ENCODE peak calls at places on chromosomes 7 and 10, in seven cellular contexts. A is activated naive CD8-positive, alpha-beta T cell treated with anti-CD3 and anti-CD28 coated beads, Interleukin-2, amount 50 U/mL, for 16 hours; M is AG09309; H is anterior cingulate cortex; U is fibroblast of lung; W is body of pancreas; D is kidney tubule cell. F is an unnamed sample.

GRCh38 chr7:91247497-91247896 is 16.7 kb upstream of the FZD1 start:
- DNase-seq in D (no peak), H (no peak), M (no peak), U (no peak), W (no peak), A (no peak), F (no peak)

GRCh38 chr10:24415455-24416169 is 206.7 kb downstream of the KIAA1217 start:
- DNase-seq in H (no peak), U (peak; percentile 65), M (no peak), D (no peak), W (peak; percentile 70), A (no peak), F (no peak)

GRCh38 chr7:7051221-7051877 is 131.0 kb upstream of the C1GALT1 start:
- DNase-seq in W (no peak), H (no peak), M (no peak), A (no peak), U (no peak), D (peak; percentile 23), F (peak; percentile 20)

GRCh38 chr10:93874309-93875031 is 19.3 kb upstream of the SLC35G1 start:
- DNase-seq in M (no peak), D (no peak), U (no peak), A (no peak), H (no peak), W (no peak), F (no peak)

GRCh38 chr7:137146552-137146961 is 197.0 kb downstream of the PTN start:
- DNase-seq in U (peak; percentile 98), M (peak; percentile 80), H (no peak), D (peak; percentile 55), A (no peak), W (no peak), F (no peak)

GRCh38 chr7:27106181-27106905 is 3.9 kb upstream of the HOXA2 start:
- DNase-seq in M (no peak), A (no peak), D (peak; percentile 42), H (no peak), U (peak; percentile 55), W (peak; percentile 12), F (no peak)

GRCh38 chr7:32477649-32477980 is 12.6 kb downstream of the LSM5 start:
- DNase-seq in D (no peak), A (no peak), U (no peak), H (no peak), W (no peak), M (no peak), F (no peak)

GRCh38 chr7:135672560-135673359 is 10.4 kb downstream of the STMP1 start:
- DNase-seq in D (peak; percentile 64), H (no peak), U (peak; percentile 76), W (no peak), M (no peak), A (no peak), F (peak; percentile 40)

GRCh38 chr7:38281211-38281610 is 7.8 kb upstream of the TARP start:
- DNase-seq in D (no peak), W (no peak), U (no peak), M (no peak), A (no peak), H (no peak), F (no peak)

GRCh38 chr7:128728608-128729007 is 10.6 kb upstream of the CALU start:
- DNase-seq in W (no peak), D (peak; percentile 39), M (no peak), U (peak; percentile 73), H (no peak), A (no peak), F (no peak)

GRCh38 chr7:32316831-32317230 is 173.3 kb downstream of the LSM5 start:
- DNase-seq in W (no peak), H (peak; percentile 9), U (no peak), D (peak; percentile 56), M (no peak), A (no peak), F (peak; percentile 26)

GRCh38 chr10:125020386-125020785 is 78.5 kb downstream of the ZRANB1 start:
- DNase-seq in M (no peak), U (no peak), H (no peak), W (no peak), A (no peak), D (no peak), F (no peak)

GRCh38 chr10:30587522-30588031 is 42.0 kb downstream of the LYZL2 start:
- DNase-seq in M (no peak), W (peak; percentile 31), U (no peak), H (no peak), A (no peak), D (peak; percentile 87), F (peak; percentile 13)

GRCh38 chr10:123573236-123574147 is 92.7 kb upstream of the GPR26 start:
- DNase-seq in M (no peak), W (peak; percentile 53), A (no peak), D (peak; percentile 80), H (no peak), U (no peak), F (no peak)

GRCh38 chr7:139043823-139044812 is 8.3 kb upstream of the ZC3HAV1L start:
- DNase-seq in U (no peak), D (no peak), W (no peak), M (no peak), H (no peak), A (peak; percentile 43), F (no peak)

GRCh38 chr7:1849351-1849951 is 179.4 kb downstream of the ELFN1 start:
- DNase-seq in U (no peak), D (no peak), H (no peak), M (no peak), W (peak; percentile 7), A (no peak), F (no peak)

GRCh38 chr10:79445217-79445707 is at the start of gene ZCCHC24:
- DNase-seq in W (peak; percentile 72), U (no peak), A (no peak), H (no peak), M (no peak), D (peak; percentile 57), F (no peak)

GRCh38 chr10:38076687-38077086 is 17.4 kb upstream of the ZNF37A start:
- DNase-seq in A (no peak), U (no peak), H (no peak), M (no peak), D (no peak), W (no peak), F (no peak)

GRCh38 chr10:79093658-79094411 is 25.1 kb downstream of the ZMIZ1 start:
- DNase-seq in A (no peak), U (peak; percentile 75), H (no peak), W (peak; percentile 90), M (no peak), D (no peak), F (peak; percentile 16)

F was measured in putamen.